ENCODE peak calls at places on chromosomes 2 and 18, in ten cellular contexts. W is ovary, C is K562, Q is sigmoid colon, H is A549, L is HepG2, M is transverse colon, S is stomach, Y is tibial nerve, U is upper lobe of left lung. G is an unnamed sample.

GRCh38 chr2:8527031-8527430 is 154.8 kb upstream of the ID2 start:
- DNase-seq in W (no peak), C (no peak), Q (no peak), H (no peak), L (no peak), M (no peak), S (no peak), Y (no peak), U (no peak), G (no peak)

GRCh38 chr18:41311571-41312240 is 643.3 kb upstream of the PIK3C3 start:
- DNase-seq in W (no peak), C (no peak), Q (no peak), H (no peak), L (no peak), M (no peak), S (no peak), Y (no peak), U (no peak), G (no peak)

GRCh38 chr2:218805627-218806026 is 23.7 kb downstream of the CYP27A1 start:
- DNase-seq in W (no peak), C (no peak), Q (no peak), H (no peak), L (peak; percentile 74), M (no peak), S (no peak), Y (no peak), U (no peak), G (no peak)

GRCh38 chr2:63484901-63485300 is 103.4 kb downstream of the WDPCP start:
- DNase-seq in W (no peak), C (no peak), Q (no peak), H (no peak), L (no peak), M (no peak), S (no peak), Y (no peak), U (no peak), G (no peak)

GRCh38 chr2:55839182-55839819 is 84.3 kb downstream of the EFEMP1 start:
- DNase-seq in W (no peak), C (no peak), Q (no peak), H (peak; percentile 91), L (peak; percentile 91), M (no peak), S (peak; percentile 54), Y (no peak), U (no peak), G (no peak)

GRCh38 chr2:186903183-186903582 is 54.2 kb upstream of the ZSWIM2 start:
- DNase-seq in W (no peak), C (no peak), Q (no peak), H (no peak), L (no peak), M (no peak), S (no peak), Y (no peak), U (no peak), G (no peak)

GRCh38 chr2:20448246-20449046 is 1.6 kb downstream of the RHOB start:
- DNase-seq in W (peak; percentile 50), C (no peak), Q (peak; percentile 73), H (peak; percentile 46), L (no peak), M (no peak), S (peak; percentile 36), Y (no peak), U (peak; percentile 81), G (peak; percentile 57)

GRCh38 chr18:1663879-1664705 is 759.4 kb downstream of the ADCYAP1 start:
- DNase-seq in W (peak; percentile 10), C (peak; percentile 44), Q (no peak), H (peak; percentile 44), L (peak; percentile 44), M (peak; percentile 16), S (peak; percentile 34), Y (peak; percentile 58), U (no peak), G (no peak)

GRCh38 chr2:206408323-206409320 is 34.7 kb upstream of the ADAM23 start:
- DNase-seq in W (no peak), C (no peak), Q (no peak), H (no peak), L (no peak), M (no peak), S (no peak), Y (no peak), U (no peak), G (no peak)

GRCh38 chr2:232523682-232524597 is 2.0 kb upstream of the CHRND start:
- DNase-seq in W (peak; percentile 64), C (peak; percentile 60), Q (no peak), H (peak; percentile 88), L (peak; percentile 65), M (peak; percentile 20), S (peak; percentile 32), Y (no peak), U (peak; percentile 87), G (no peak)
- TF ChIP-seq CTCF in W (no peak), C (peak; percentile 49), Q (no peak), H (peak; percentile 58), L (peak; percentile 84), M (no peak), S (no peak), Y (no peak), U (no peak), G (no peak)

GRCh38 chr2:190722825-190723224 is 73.9 kb downstream of the NAB1 start:
- DNase-seq in W (no peak), C (no peak), Q (no peak), H (no peak), L (no peak), M (no peak), S (no peak), Y (no peak), U (no peak), G (no peak)
- TF ChIP-seq EP300 in W (no peak), C (no peak), Q (no peak), H (no peak), L (no peak), M (no peak), S (no peak), Y (no peak), U (no peak), G (no peak)

DNA sequence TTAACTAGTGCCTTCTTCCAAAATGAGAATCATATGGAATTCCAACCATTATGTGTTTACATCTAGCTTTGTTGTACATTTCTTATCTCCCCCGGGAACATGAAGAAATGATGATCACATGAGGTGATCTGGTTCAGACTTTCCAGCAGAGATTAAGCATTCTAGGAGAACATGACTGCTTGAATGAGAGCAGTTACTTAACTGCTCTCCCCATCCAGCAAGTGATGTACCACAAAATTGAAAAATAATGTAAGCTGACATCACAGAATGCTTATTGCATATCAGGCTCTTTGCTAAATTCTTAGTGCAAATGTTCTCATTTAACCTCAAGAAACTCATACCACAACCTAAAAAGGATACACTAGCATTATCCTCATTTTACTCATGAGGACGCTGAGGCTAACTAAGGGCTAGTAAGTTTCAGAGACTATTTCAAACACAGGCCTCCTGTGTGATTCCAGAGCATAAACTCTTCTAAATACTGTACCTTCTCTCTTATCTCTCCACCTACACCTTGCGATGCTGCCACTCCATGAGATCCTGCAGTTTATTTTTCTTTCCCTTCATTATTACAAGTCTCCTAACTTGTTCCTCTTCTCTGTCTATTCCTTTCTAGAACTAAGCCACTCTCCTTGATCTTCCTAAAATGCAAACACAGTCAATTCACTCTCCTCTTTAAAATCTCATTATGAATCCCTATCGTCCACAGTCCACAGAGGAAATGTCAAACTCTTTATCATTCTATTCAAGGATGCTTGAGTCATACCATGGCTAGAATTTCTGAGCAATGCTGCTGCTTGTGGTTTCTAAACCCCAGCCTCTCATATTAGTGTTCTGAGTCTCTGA is 1224.8 kb upstream of the ZEB2 start:
- DNase-seq in W (no peak), C (no peak), Q (no peak), H (peak; percentile 5), L (no peak), M (no peak), S (no peak), Y (no peak), U (no peak), G (no peak)
- TF ChIP-seq CTCF in W (no peak), C (no peak), Q (no peak), H (no peak), L (no peak), M (no peak), S (no peak), Y (no peak), U (no peak), G (no peak)

GRCh38 chr2:193895226-193895625 is 1700.5 kb upstream of the TMEFF2 start:
- DNase-seq in W (no peak), C (no peak), Q (no peak), H (no peak), L (no peak), M (no peak), S (no peak), Y (no peak), U (no peak), G (no peak)
- TF ChIP-seq EP300 in W (no peak), C (no peak), Q (no peak), H (no peak), L (no peak), M (no peak), S (no peak), Y (no peak), U (no peak), G (no peak)

GRCh38 chr2:98823196-98824166 is 92.5 kb upstream of the MGAT4A start:
- DNase-seq in W (no peak), C (no peak), Q (no peak), H (no peak), L (no peak), M (no peak), S (no peak), Y (no peak), U (peak; percentile 83), G (no peak)
- TF ChIP-seq CTCF in W (no peak), C (no peak), Q (no peak), H (no peak), L (no peak), M (no peak), S (no peak), Y (no peak), U (no peak), G (no peak)

DNA sequence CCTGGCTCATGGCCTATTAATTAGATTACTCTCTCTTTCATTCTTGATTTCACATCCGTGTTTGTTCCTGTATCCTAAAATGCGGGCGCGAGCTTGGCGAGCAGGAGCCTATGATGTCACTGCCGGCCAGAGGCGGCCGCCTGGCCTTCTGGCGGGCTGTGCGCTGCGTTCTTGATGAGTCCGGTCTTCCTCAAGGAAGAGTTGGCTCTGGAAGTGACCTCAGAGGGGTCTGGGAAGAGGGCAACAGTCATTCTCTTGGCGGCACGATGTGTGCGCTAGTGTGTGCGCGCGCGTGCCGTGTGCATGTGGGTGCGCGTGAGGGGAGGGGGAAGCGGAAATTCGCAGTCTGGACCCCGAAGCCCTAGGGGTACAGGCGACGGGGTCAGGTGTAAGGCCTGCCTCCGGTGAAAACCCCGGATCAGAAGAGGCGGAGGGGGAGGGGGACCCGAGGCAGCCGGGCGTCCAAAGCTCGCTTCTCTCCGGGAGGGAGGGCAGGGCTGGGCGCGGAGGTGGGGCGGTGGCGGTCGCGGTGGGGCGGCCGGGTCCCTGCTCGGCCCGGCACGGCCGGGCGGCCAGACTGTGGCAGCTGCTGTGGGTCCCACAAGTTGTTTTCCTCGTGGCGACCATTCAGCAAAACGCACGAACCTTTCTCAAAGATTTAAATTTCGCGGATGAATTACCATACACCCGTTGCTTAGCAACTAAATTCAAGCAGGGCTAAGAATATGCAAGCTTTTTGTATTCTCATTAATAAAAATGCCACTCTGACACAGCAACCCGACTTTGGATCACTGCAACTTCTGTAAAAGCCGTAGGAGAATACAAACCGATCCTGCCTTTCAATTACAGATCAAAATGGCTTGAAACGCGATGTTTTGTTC is 8.4 kb downstream of the POU3F3 start:
- DNase-seq in W (no peak), C (no peak), Q (no peak), H (no peak), L (no peak), M (no peak), S (no peak), Y (no peak), U (peak; percentile 68), G (no peak)
- TF ChIP-seq EP300 in W (no peak), C (no peak), Q (no peak), H (no peak), L (no peak), M (no peak), S (no peak), Y (no peak), U (no peak), G (no peak)